ENCODE peak calls at places on chromosomes 3 and 15, in four cellular contexts. D is tibial nerve, R is myocyte, U is HS-27A. X is an unnamed sample.

GRCh38 chr3:126149256-126149902 is 31.0 kb downstream of the ALDH1L1 start:
- DNase-seq in R (no peak), U (no peak), D (no peak), X (no peak)

GRCh38 chr3:106811376-106811775 is 565.9 kb upstream of the CCDC54 start:
- DNase-seq in D (no peak), R (no peak), U (no peak), X (no peak)

GRCh38 chr3:173970206-173970605 is 572.7 kb downstream of the NLGN1 start:
- DNase-seq in U (no peak), D (no peak), R (no peak), X (no peak)

GRCh38 chr3:48413086-48413485 is 16.8 kb downstream of the PLXNB1 start:
- DNase-seq in R (no peak), U (no peak), D (no peak), X (no peak)

GRCh38 chr3:79329154-79329553 is 438.6 kb downstream of the ROBO1 start:
- DNase-seq in D (no peak), U (no peak), R (peak), X (no peak)

GRCh38 chr3:14423963-14424362 is 21.6 kb downstream of the SLC6A6 start:
- DNase-seq in R (no peak), U (no peak), D (no peak), X (no peak)

GRCh38 chr3:162117961-162118360 is 621.4 kb downstream of the OTOL1 start:
- DNase-seq in U (no peak), R (no peak), D (no peak), X (no peak)

GRCh38 chr3:13537926-13538325 is 11.0 kb upstream of the FBLN2 start:
- DNase-seq in R (peak), U (peak), D (no peak), X (no peak)

GRCh38 chr15:67048281-67049279 is 16.8 kb upstream of the SMAD3 start:
- DNase-seq in R (peak), U (peak), D (no peak), X (no peak)

GRCh38 chr15:99015677-99016568 is 8.3 kb upstream of the PGPEP1L start:
- DNase-seq in R (no peak), U (no peak), D (no peak), X (no peak)

GRCh38 chr3:157948605-157949383 is 157.4 kb downstream of the SHOX2 start:
- DNase-seq in U (no peak), D (no peak), R (no peak), X (no peak)

GRCh38 chr15:101138913-101139880 is 112.7 kb downstream of the CHSY1 start:
- DNase-seq in R (no peak), U (no peak), D (no peak), X (no peak)

GRCh38 chr3:105747056-105747455 is 121.8 kb downstream of the CBLB start:
- DNase-seq in D (no peak), U (no peak), R (peak), X (no peak)

GRCh38 chr3:4939276-4939675 is 40.0 kb upstream of the BHLHE40 start:
- DNase-seq in D (no peak), U (no peak), R (no peak), X (no peak)

GRCh38 chr3:28173831-28174230 is 67.6 kb upstream of the CMC1 start:
- DNase-seq in D (no peak), R (no peak), U (no peak), X (no peak)

GRCh38 chr3:79139395-79140060 is 628.3 kb downstream of the ROBO1 start:
- DNase-seq in R (no peak), U (no peak), D (no peak), X (no peak)

GRCh38 chr3:25652921-25653320 is 11.8 kb downstream of the TOP2B start:
- DNase-seq in D (no peak), U (no peak), R (no peak), X (no peak)

GRCh38 chr3:107999215-107999775 is 91.5 kb downstream of the CD47 start:
- DNase-seq in U (no peak), R (peak), D (no peak), X (no peak)

GRCh38 chr15:39461536-39462140 is 119.2 kb upstream of the THBS1 start:
- DNase-seq in D (no peak), R (peak), U (no peak), X (no peak)

GRCh38 chr3:15284121-15284889 is 48.1 kb downstream of the SH3BP5 start:
- DNase-seq in R (peak), U (no peak), D (no peak), X (no peak)

GRCh38 chr3:71518089-71518488 is 65.4 kb downstream of the FOXP1 start:
- DNase-seq in R (no peak), D (no peak), U (no peak), X (no peak)

GRCh38 chr15:64891546-64891945 is 20.2 kb upstream of the ANKDD1A start:
- DNase-seq in D (no peak), U (no peak), R (no peak), X (no peak)

GRCh38 chr3:46883252-46884185 is 6.0 kb downstream of the PTH1R start:
- DNase-seq in D (no peak), R (no peak), U (no peak), X (no peak)

GRCh38 chr3:107432646-107433045 is 55.4 kb downstream of the CCDC54 start:
- DNase-seq in D (no peak), U (no peak), R (no peak), X (no peak)

GRCh38 chr3:3110299-3110630 is at the start of gene IL5RA:
- DNase-seq in U (no peak), R (peak), D (no peak), X (no peak)

GRCh38 chr3:58217209-58217811 is 6.5 kb upstream of the DNASE1L3 start:
- DNase-seq in D (peak), U (peak), R (peak), X (no peak)

GRCh38 chr15:43258781-43259180 is 7.9 kb downstream of the TGM5 start:
- DNase-seq in D (no peak), R (no peak), U (no peak), X (no peak)

GRCh38 chr3:192816274-192816853 is 89.0 kb upstream of the FGF12 start:
- DNase-seq in D (no peak), R (peak), U (peak), X (no peak)

GRCh38 chr15:72161351-72162132 is 36.0 kb downstream of the GRAMD2A start:
- DNase-seq in R (peak), D (no peak), U (no peak), X (no peak)

GRCh38 chr3:150388468-150389418 is 19.4 kb upstream of the TSC22D2 start:
- DNase-seq in U (no peak), R (peak), D (no peak), X (no peak)